ENCODE peak calls at places on chromosome 20, in seven cellular contexts. One of them, this sample, is unnamed.

GRCh38 chr20:9635756-9636155 is 121.4 kb downstream of the LAMP5 start:
- DNase-seq in cardiac muscle cell: no peak
- DNase-seq in thoracic aorta: no peak
- DNase-seq in left ventricle myocardium inferior: no peak
- DNase-seq in heart left ventricle: no peak
- DNase-seq in Peyer's patch: no peak
- DNase-seq in breast epithelium: no peak
- DNase-seq in this sample: no peak

GRCh38 chr20:43537921-43538854 is 20.6 kb upstream of the SGK2 start:
- DNase-seq in heart left ventricle: peak; percentile 48
- DNase-seq in Peyer's patch: peak; percentile 66
- DNase-seq in breast epithelium: peak; percentile 60
- DNase-seq in cardiac muscle cell: peak; percentile 73
- DNase-seq in left ventricle myocardium inferior: peak; percentile 54
- DNase-seq in thoracic aorta: no peak
- DNase-seq in this sample: no peak

GRCh38 chr20:61557603-61558002 is 305.5 kb downstream of the CDH4 start:
- DNase-seq in left ventricle myocardium inferior: no peak
- DNase-seq in thoracic aorta: no peak
- DNase-seq in cardiac muscle cell: no peak
- DNase-seq in Peyer's patch: no peak
- DNase-seq in heart left ventricle: no peak
- DNase-seq in breast epithelium: no peak
- DNase-seq in this sample: no peak

GRCh38 chr20:3808141-3808479 is 12.0 kb downstream of the CDC25B start:
- DNase-seq in left ventricle myocardium inferior: peak; percentile 80
- DNase-seq in thoracic aorta: peak; percentile 80
- DNase-seq in Peyer's patch: no peak
- DNase-seq in heart left ventricle: peak; percentile 80
- DNase-seq in cardiac muscle cell: peak; percentile 91
- DNase-seq in breast epithelium: peak; percentile 85
- DNase-seq in this sample: peak; percentile 84

GRCh38 chr20:38013891-38014290 is 19.4 kb downstream of the TTI1 start:
- DNase-seq in thoracic aorta: no peak
- DNase-seq in breast epithelium: no peak
- DNase-seq in heart left ventricle: no peak
- DNase-seq in cardiac muscle cell: no peak
- DNase-seq in left ventricle myocardium inferior: no peak
- DNase-seq in Peyer's patch: no peak
- DNase-seq in this sample: no peak

GRCh38 chr20:327946-328563 is 2.7 kb downstream of the SOX12 start:
- DNase-seq in cardiac muscle cell: peak; percentile 23
- DNase-seq in thoracic aorta: no peak
- DNase-seq in left ventricle myocardium inferior: no peak
- DNase-seq in heart left ventricle: peak; percentile 24
- DNase-seq in breast epithelium: no peak
- DNase-seq in Peyer's patch: no peak
- DNase-seq in this sample: no peak

GRCh38 chr20:18138639-18139583 is 1.2 kb downstream of the KAT14 start:
- DNase-seq in heart left ventricle: no peak
- DNase-seq in left ventricle myocardium inferior: no peak
- DNase-seq in Peyer's patch: no peak
- DNase-seq in cardiac muscle cell: no peak
- DNase-seq in thoracic aorta: no peak
- DNase-seq in breast epithelium: no peak
- DNase-seq in this sample: no peak

GRCh38 chr20:708956-709355 is 33.4 kb upstream of the SCRT2 start:
- DNase-seq in cardiac muscle cell: no peak
- DNase-seq in left ventricle myocardium inferior: no peak
- DNase-seq in thoracic aorta: no peak
- DNase-seq in Peyer's patch: no peak
- DNase-seq in breast epithelium: no peak
- DNase-seq in heart left ventricle: no peak
- DNase-seq in this sample: no peak

GRCh38 chr20:48919882-48920526 is 1.5 kb upstream of the ARFGEF2 start:
- DNase-seq in cardiac muscle cell: no peak
- DNase-seq in breast epithelium: no peak
- DNase-seq in heart left ventricle: no peak
- DNase-seq in Peyer's patch: no peak
- DNase-seq in left ventricle myocardium inferior: no peak
- DNase-seq in thoracic aorta: no peak
- DNase-seq in this sample: no peak

GRCh38 chr20:14631011-14631410 is 293.6 kb upstream of the FLRT3 start:
- DNase-seq in thoracic aorta: no peak
- DNase-seq in left ventricle myocardium inferior: no peak
- DNase-seq in heart left ventricle: no peak
- DNase-seq in Peyer's patch: no peak
- DNase-seq in cardiac muscle cell: no peak
- DNase-seq in breast epithelium: no peak
- DNase-seq in this sample: no peak

GRCh38 chr20:23164176-23164601 is 78.1 kb upstream of the CD93 start:
- DNase-seq in thoracic aorta: no peak
- DNase-seq in Peyer's patch: no peak
- DNase-seq in cardiac muscle cell: no peak
- DNase-seq in breast epithelium: no peak
- DNase-seq in left ventricle myocardium inferior: no peak
- DNase-seq in heart left ventricle: no peak
- DNase-seq in this sample: no peak

GRCh38 chr20:43492101-43492500 is 15.4 kb upstream of the L3MBTL1 start:
- DNase-seq in left ventricle myocardium inferior: no peak
- DNase-seq in breast epithelium: no peak
- DNase-seq in heart left ventricle: no peak
- DNase-seq in thoracic aorta: no peak
- DNase-seq in cardiac muscle cell: no peak
- DNase-seq in Peyer's patch: no peak
- DNase-seq in this sample: peak; percentile 97

GRCh38 chr20:63574156-63574828 is at the start of gene HELZ2:
- DNase-seq in left ventricle myocardium inferior: peak; percentile 82
- DNase-seq in cardiac muscle cell: peak; percentile 67
- DNase-seq in thoracic aorta: no peak
- DNase-seq in Peyer's patch: peak; percentile 80
- DNase-seq in heart left ventricle: peak; percentile 84
- DNase-seq in breast epithelium: peak; percentile 76
- DNase-seq in this sample: no peak

GRCh38 chr20:44704551-44704971 is 10.6 kb upstream of the CCN5 start:
- DNase-seq in heart left ventricle: no peak
- DNase-seq in Peyer's patch: no peak
- DNase-seq in cardiac muscle cell: peak; percentile 58
- DNase-seq in left ventricle myocardium inferior: no peak
- DNase-seq in breast epithelium: no peak
- DNase-seq in thoracic aorta: no peak
- DNase-seq in this sample: no peak

GRCh38 chr20:43584448-43585138 is 6.1 kb upstream of the IFT52 start:
- DNase-seq in thoracic aorta: no peak
- DNase-seq in breast epithelium: no peak
- DNase-seq in Peyer's patch: no peak
- DNase-seq in left ventricle myocardium inferior: no peak
- DNase-seq in cardiac muscle cell: peak; percentile 86
- DNase-seq in heart left ventricle: no peak
- DNase-seq in this sample: no peak

GRCh38 chr20:37519508-37520416 is 1.3 kb upstream of the NNAT start:
- DNase-seq in breast epithelium: no peak
- DNase-seq in thoracic aorta: no peak
- DNase-seq in cardiac muscle cell: no peak
- DNase-seq in Peyer's patch: no peak
- DNase-seq in heart left ventricle: no peak
- DNase-seq in left ventricle myocardium inferior: no peak
- DNase-seq in this sample: no peak

GRCh38 chr20:16562259-16562658 is 11.0 kb downstream of the KIF16B start:
- DNase-seq in left ventricle myocardium inferior: no peak
- DNase-seq in breast epithelium: no peak
- DNase-seq in thoracic aorta: no peak
- DNase-seq in cardiac muscle cell: no peak
- DNase-seq in Peyer's patch: no peak
- DNase-seq in heart left ventricle: no peak
- DNase-seq in this sample: no peak

GRCh38 chr20:44572551-44573500 is 9.6 kb upstream of the PKIG start:
- DNase-seq in thoracic aorta: no peak
- DNase-seq in left ventricle myocardium inferior: peak; percentile 66
- DNase-seq in breast epithelium: peak; percentile 54
- DNase-seq in heart left ventricle: peak; percentile 69
- DNase-seq in Peyer's patch: no peak
- DNase-seq in cardiac muscle cell: peak; percentile 84
- DNase-seq in this sample: peak; percentile 89

GRCh38 chr20:20253744-20254330 is 114.1 kb upstream of the INSM1 start:
- DNase-seq in left ventricle myocardium inferior: no peak
- DNase-seq in cardiac muscle cell: no peak
- DNase-seq in heart left ventricle: no peak
- DNase-seq in thoracic aorta: no peak
- DNase-seq in Peyer's patch: no peak
- DNase-seq in breast epithelium: no peak
- DNase-seq in this sample: no peak

DNA sequence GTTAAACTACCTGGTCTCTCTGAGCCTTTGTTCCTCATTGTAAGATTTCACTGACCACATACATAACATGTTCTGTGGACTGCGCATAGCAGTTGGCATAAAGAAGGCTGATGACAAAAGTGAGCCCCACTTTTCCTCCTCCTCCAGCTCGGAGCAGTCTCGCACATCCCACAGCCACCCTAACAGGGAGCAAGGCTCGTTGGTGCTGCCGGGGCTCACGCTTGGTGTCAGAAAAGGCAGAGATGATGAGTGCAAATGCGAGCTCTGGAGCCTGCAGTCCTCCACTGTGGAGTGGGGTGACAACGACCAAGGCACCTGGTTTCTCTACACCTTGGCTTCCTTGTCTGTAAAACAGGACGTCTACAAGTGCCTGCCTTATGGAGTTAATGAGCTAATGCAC is 9.7 kb downstream of the TGM3 start:
- DNase-seq in thoracic aorta: no peak
- DNase-seq in Peyer's patch: no peak
- DNase-seq in left ventricle myocardium inferior: no peak
- DNase-seq in heart left ventricle: no peak
- DNase-seq in cardiac muscle cell: no peak
- DNase-seq in breast epithelium: no peak
- DNase-seq in this sample: no peak
- H3K27ac ChIP-seq in thoracic aorta: no peak overlapping the region
- H3K27ac ChIP-seq in Peyer's patch: no peak overlapping the region
- H3K27ac ChIP-seq in left ventricle myocardium inferior: no peak overlapping the region
- H3K27ac ChIP-seq in heart left ventricle: no peak overlapping the region
- H3K27ac ChIP-seq in cardiac muscle cell: no peak overlapping the region
- H3K27ac ChIP-seq in breast epithelium: no peak overlapping the region
- H3K27ac ChIP-seq in this sample: no peak overlapping the region

GRCh38 chr20:24502184-24502583 is 32.8 kb downstream of the SYNDIG1 start:
- DNase-seq in Peyer's patch: no peak
- DNase-seq in heart left ventricle: no peak
- DNase-seq in cardiac muscle cell: peak; percentile 58
- DNase-seq in breast epithelium: no peak
- DNase-seq in thoracic aorta: no peak
- DNase-seq in left ventricle myocardium inferior: no peak
- DNase-seq in this sample: peak; percentile 11
- TF ChIP-seq CTCF in Peyer's patch: no peak
- TF ChIP-seq CTCF in heart left ventricle: no peak
- TF ChIP-seq CTCF in cardiac muscle cell: no peak
- TF ChIP-seq CTCF in breast epithelium: no peak
- TF ChIP-seq CTCF in thoracic aorta: no peak
- TF ChIP-seq CTCF in left ventricle myocardium inferior: no peak
- TF ChIP-seq CTCF in this sample: no peak

GRCh38 chr20:58021481-58021880 is 207.0 kb downstream of the ANKRD60 start:
- DNase-seq in breast epithelium: no peak
- DNase-seq in heart left ventricle: peak; percentile 57
- DNase-seq in left ventricle myocardium inferior: peak; percentile 51
- DNase-seq in cardiac muscle cell: peak; percentile 7
- DNase-seq in Peyer's patch: no peak
- DNase-seq in thoracic aorta: no peak
- DNase-seq in this sample: no peak
- H3K4me1 ChIP-seq in breast epithelium: peaks cover 11% of the 10 kb centered on the region
- H3K4me1 ChIP-seq in heart left ventricle: peaks cover 15% of the 10 kb centered on the region
- H3K4me1 ChIP-seq in left ventricle myocardium inferior: peaks cover 37% of the 10 kb centered on the region
- H3K4me1 ChIP-seq in cardiac muscle cell: no peaks in the 10 kb centered on the region
- H3K4me1 ChIP-seq in Peyer's patch: no peaks in the 10 kb centered on the region
- H3K4me1 ChIP-seq in thoracic aorta: peaks cover 38% of the 10 kb centered on the region
- H3K4me1 ChIP-seq in this sample: peaks cover 13% of the 10 kb centered on the region

GRCh38 chr20:50272413-50273120 is 81.9 kb downstream of the CEBPB start:
- DNase-seq in heart left ventricle: no peak
- DNase-seq in breast epithelium: no peak
- DNase-seq in thoracic aorta: no peak
- DNase-seq in left ventricle myocardium inferior: no peak
- DNase-seq in cardiac muscle cell: no peak
- DNase-seq in Peyer's patch: no peak
- DNase-seq in this sample: no peak
- H3K27ac ChIP-seq in heart left ventricle: peak overlapping the region; percentile 7
- H3K27ac ChIP-seq in breast epithelium: peak overlapping the region; percentile 4
- H3K27ac ChIP-seq in thoracic aorta: no peak overlapping the region
- H3K27ac ChIP-seq in left ventricle myocardium inferior: no peak overlapping the region
- H3K27ac ChIP-seq in cardiac muscle cell: no peak overlapping the region
- H3K27ac ChIP-seq in Peyer's patch: no peak overlapping the region
- H3K27ac ChIP-seq in this sample: no peak overlapping the region

GRCh38 chr20:34302723-34303528 is at the start of gene AHCY:
- DNase-seq in breast epithelium: peak; percentile 97
- DNase-seq in heart left ventricle: peak; percentile 95
- DNase-seq in Peyer's patch: peak; percentile 96
- DNase-seq in left ventricle myocardium inferior: peak; percentile 97
- DNase-seq in thoracic aorta: peak; percentile 96
- DNase-seq in cardiac muscle cell: peak; percentile 98
- DNase-seq in this sample: peak; percentile 98
- TF ChIP-seq CTCF in breast epithelium: no peak
- TF ChIP-seq CTCF in heart left ventricle: no peak
- TF ChIP-seq CTCF in Peyer's patch: no peak
- TF ChIP-seq CTCF in left ventricle myocardium inferior: no peak
- TF ChIP-seq CTCF in thoracic aorta: no peak
- TF ChIP-seq CTCF in cardiac muscle cell: no peak
- TF ChIP-seq CTCF in this sample: no peak

DNA sequence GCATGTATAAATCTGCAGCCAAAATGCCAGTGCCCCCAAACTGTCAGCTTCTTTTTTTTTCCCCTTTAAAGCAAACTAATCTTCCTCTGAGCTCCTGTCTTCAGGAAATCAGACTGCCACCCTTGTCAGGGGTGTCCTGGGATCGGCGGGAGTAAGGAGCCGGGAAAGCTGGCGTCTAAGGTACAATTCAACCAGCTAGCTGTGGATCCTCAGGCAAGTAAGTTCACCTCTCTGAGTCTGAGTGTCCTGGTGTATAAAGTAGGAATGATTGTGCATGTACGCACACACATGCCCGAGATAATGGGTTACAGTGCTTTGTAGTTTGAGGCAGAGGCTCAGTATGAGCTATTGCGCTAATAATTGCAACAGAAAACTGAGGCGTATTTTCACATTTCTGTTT is 98.3 kb downstream of the ANKRD60 start:
- DNase-seq in heart left ventricle: no peak
- DNase-seq in thoracic aorta: no peak
- DNase-seq in Peyer's patch: no peak
- DNase-seq in cardiac muscle cell: no peak
- DNase-seq in left ventricle myocardium inferior: no peak
- DNase-seq in breast epithelium: no peak
- DNase-seq in this sample: no peak
- H3K4me1 ChIP-seq in heart left ventricle: no peaks in the 10 kb centered on the region
- H3K4me1 ChIP-seq in thoracic aorta: peaks cover 84% of the 10 kb centered on the region
- H3K4me1 ChIP-seq in Peyer's patch: no peaks in the 10 kb centered on the region
- H3K4me1 ChIP-seq in cardiac muscle cell: no peaks in the 10 kb centered on the region
- H3K4me1 ChIP-seq in left ventricle myocardium inferior: peaks cover 13% of the 10 kb centered on the region
- H3K4me1 ChIP-seq in breast epithelium: peaks cover 6% of the 10 kb centered on the region
- H3K4me1 ChIP-seq in this sample: peaks cover 22% of the 10 kb centered on the region

This sample was measured in foreskin keratinocyte.